ENCODE peak calls at places on chromosomes 13 and 19, in eight cellular contexts. X, G, C, A, V, Y, Q and M are unnamed samples.

GRCh38 chr19:32018014-32018413 is 327.4 kb upstream of the ZNF507 start:
- DNase-seq in X (peak), G (no peak), C (no peak), A (no peak), V (peak), Y (no peak), Q (no peak), M (no peak)

GRCh38 chr13:113061796-113062425 is 43.7 kb upstream of the F7 start:
- DNase-seq in X (no peak), G (no peak), C (no peak), A (no peak), V (peak), Y (no peak), Q (no peak), M (no peak)

GRCh38 chr13:114027046-114027760 is 53.3 kb upstream of the C13orf46 start:
- DNase-seq in X (no peak), G (no peak), C (no peak), A (no peak), V (no peak), Y (no peak), Q (no peak), M (no peak)

GRCh38 chr19:1566392-1567115 is 1.6 kb downstream of the MEX3D start:
- DNase-seq in X (peak), G (peak), C (peak), A (peak), V (no peak), Y (peak), Q (no peak), M (peak)

GRCh38 chr19:48745208-48745995 is 1.3 kb downstream of the IZUMO1 start:
- DNase-seq in X (peak), G (peak), C (peak), A (peak), V (peak), Y (no peak), Q (no peak), M (no peak)

GRCh38 chr13:113848431-113849260 is 15.2 kb downstream of the GAS6 start:
- DNase-seq in X (no peak), G (no peak), C (peak), A (no peak), V (no peak), Y (no peak), Q (peak), M (no peak)

GRCh38 chr13:62250501-62251175 is 835.0 kb upstream of the PCDH20 start:
- DNase-seq in X (no peak), G (no peak), C (no peak), A (no peak), V (peak), Y (no peak), Q (no peak), M (no peak)

GRCh38 chr19:50629194-50629593 is 10.5 kb downstream of the SYT3 start:
- DNase-seq in X (no peak), G (no peak), C (no peak), A (no peak), V (no peak), Y (no peak), Q (no peak), M (no peak)

GRCh38 chr19:17393914-17394313 is at the start of gene CCDC194:
- DNase-seq in X (no peak), G (no peak), C (no peak), A (no peak), V (no peak), Y (no peak), Q (no peak), M (no peak)

GRCh38 chr13:113897966-113898365 is 34.1 kb upstream of the GAS6 start:
- DNase-seq in X (no peak), G (no peak), C (peak), A (no peak), V (no peak), Y (no peak), Q (no peak), M (no peak)

GRCh38 chr19:24062222-24062621 is 24.8 kb upstream of the ZNF254 start:
- DNase-seq in X (peak), G (no peak), C (no peak), A (no peak), V (no peak), Y (no peak), Q (no peak), M (no peak)

GRCh38 chr19:34341935-34342680 is 22.9 kb upstream of the GPI start:
- DNase-seq in X (no peak), G (no peak), C (no peak), A (no peak), V (no peak), Y (no peak), Q (no peak), M (no peak)

GRCh38 chr13:46146898-46147297 is 35.1 kb downstream of the LCP1 start:
- DNase-seq in X (peak), G (peak), C (no peak), A (no peak), V (no peak), Y (peak), Q (no peak), M (no peak)

GRCh38 chr13:97255515-97255999 is 33.4 kb downstream of the MBNL2 start:
- DNase-seq in X (no peak), G (no peak), C (no peak), A (no peak), V (no peak), Y (no peak), Q (no peak), M (no peak)

GRCh38 chr13:60617863-60618733 is 221.1 kb downstream of the TDRD3 start:
- DNase-seq in X (peak), G (no peak), C (no peak), A (no peak), V (peak), Y (no peak), Q (no peak), M (no peak)

GRCh38 chr19:47056416-47056815 is 8.0 kb upstream of the TMEM160 start:
- DNase-seq in X (no peak), G (no peak), C (no peak), A (no peak), V (no peak), Y (no peak), Q (no peak), M (no peak)

GRCh38 chr19:49327878-49328544 is 3.0 kb upstream of the SLC6A16 start:
- DNase-seq in X (peak), G (no peak), C (peak), A (peak), V (peak), Y (no peak), Q (peak), M (no peak)

GRCh38 chr13:58085819-58086218 is 454.3 kb downstream of the PCDH17 start:
- DNase-seq in X (no peak), G (no peak), C (no peak), A (no peak), V (peak), Y (no peak), Q (no peak), M (no peak)

GRCh38 chr13:33487575-33488243 is 202.2 kb upstream of the STARD13 start:
- DNase-seq in X (peak), G (no peak), C (peak), A (no peak), V (peak), Y (no peak), Q (no peak), M (no peak)

GRCh38 chr13:98225036-98225940 is 48.2 kb upstream of the RNF113B start:
- DNase-seq in X (no peak), G (no peak), C (no peak), A (no peak), V (no peak), Y (no peak), Q (no peak), M (no peak)

GRCh38 chr13:45615501-45616101 is at the start of gene ERICH6B:
- DNase-seq in X (peak), G (peak), C (no peak), A (no peak), V (peak), Y (no peak), Q (peak), M (no peak)

GRCh38 chr19:4534836-4535658 is at the start of gene PLIN5:
- DNase-seq in X (no peak), G (peak), C (peak), A (peak), V (no peak), Y (peak), Q (peak), M (peak)

GRCh38 chr13:67971291-67971690 is 741.2 kb upstream of the PCDH9 start:
- DNase-seq in X (no peak), G (no peak), C (no peak), A (no peak), V (no peak), Y (no peak), Q (no peak), M (no peak)
- TF ChIP-seq CTCF in X (no peak), G (no peak), C (no peak), A (no peak), V (no peak), Y (no peak), Q (no peak), M (no peak)

GRCh38 chr19:7366701-7367420 is 18.1 kb downstream of the ARHGEF18 start:
- DNase-seq in X (peak), G (no peak), C (peak), A (peak), V (peak), Y (no peak), Q (no peak), M (no peak)
- TF ChIP-seq CTCF in X (peak), G (no peak), C (peak), A (peak), V (peak), Y (peak), Q (peak), M (peak)

GRCh38 chr19:2740314-2740656 is 468 bp upstream of the SLC39A3 start:
- DNase-seq in X (no peak), G (no peak), C (no peak), A (no peak), V (no peak), Y (no peak), Q (no peak), M (no peak)

GRCh38 chr19:2736550-2737190 is 3.1 kb downstream of the SLC39A3 start:
- DNase-seq in X (no peak), G (no peak), C (no peak), A (no peak), V (no peak), Y (no peak), Q (no peak), M (no peak)

GRCh38 chr19:2744113-2744512 is 4.3 kb upstream of the SLC39A3 start:
- DNase-seq in X (no peak), G (no peak), C (no peak), A (no peak), V (no peak), Y (no peak), Q (no peak), M (no peak)

GRCh38 chr19:2743099-2743498 is 3.3 kb upstream of the SLC39A3 start:
- DNase-seq in X (no peak), G (no peak), C (no peak), A (no peak), V (no peak), Y (no peak), Q (no peak), M (no peak)

GRCh38 chr19:2739602-2740313 is at the start of gene SLC39A3:
- DNase-seq in X (peak), G (peak), C (peak), A (peak), V (peak), Y (peak), Q (peak), M (peak)
- TF ChIP-seq CTCF in X (no peak), G (no peak), C (no peak), A (no peak), V (no peak), Y (peak), Q (peak), M (no peak)

DNA sequence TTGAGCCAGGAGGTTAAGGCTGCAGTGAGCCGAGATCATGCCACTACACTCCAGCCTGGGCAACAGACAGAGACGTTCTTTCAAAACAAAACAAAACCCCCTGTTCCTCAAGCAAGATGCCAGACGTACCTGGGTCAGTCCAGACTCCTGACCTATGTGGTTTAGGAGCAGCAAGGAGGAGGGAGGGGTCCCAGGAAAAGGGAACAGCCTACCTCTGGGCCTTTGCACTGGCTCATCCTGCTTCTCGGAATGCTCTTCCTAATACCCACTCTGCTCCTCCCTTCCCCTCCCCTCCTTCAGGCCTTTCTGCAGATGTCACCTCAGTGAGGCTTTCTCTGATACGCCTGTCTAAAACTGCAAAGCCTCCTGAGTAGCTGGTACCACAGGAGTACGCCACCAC is 9.5 kb downstream of the RINL start:
- DNase-seq in X (no peak), G (no peak), C (no peak), A (no peak), V (no peak), Y (no peak), Q (no peak), M (no peak)
- TF ChIP-seq CTCF in X (no peak), G (no peak), C (no peak), A (no peak), V (no peak), Y (no peak), Q (no peak), M (no peak)

GRCh38 chr13:79480954-79481684 is at the start of gene NDFIP2:
- DNase-seq in X (peak), G (peak), C (peak), A (peak), V (peak), Y (peak), Q (peak), M (no peak)

GRCh38 chr13:79482271-79482970 is 1.5 kb downstream of the NDFIP2 start:
- DNase-seq in X (no peak), G (no peak), C (no peak), A (no peak), V (no peak), Y (no peak), Q (no peak), M (no peak)

GRCh38 chr13:79475569-79475968 is 5.4 kb upstream of the NDFIP2 start:
- DNase-seq in X (no peak), G (no peak), C (no peak), A (no peak), V (no peak), Y (no peak), Q (no peak), M (no peak)

GRCh38 chr13:79481685-79482052 is 714 bp downstream of the NDFIP2 start:
- DNase-seq in X (peak), G (no peak), C (peak), A (no peak), V (peak), Y (no peak), Q (no peak), M (no peak)

GRCh38 chr13:79477968-79478367 is 3.0 kb upstream of the NDFIP2 start:
- DNase-seq in X (no peak), G (no peak), C (no peak), A (no peak), V (no peak), Y (no peak), Q (no peak), M (no peak)
- TF ChIP-seq CTCF in X (no peak), G (no peak), C (no peak), A (no peak), V (no peak), Y (no peak), Q (no peak), M (no peak)